ENCODE peak calls at places on chromosomes 2 and 18, in ten cellular contexts. One of them, this sample, is unnamed.

GRCh38 chr2:165376571-165376975 is 92.9 kb upstream of the CSRNP3 start:
- DNase-seq in IMR-90: no peak
- DNase-seq in NCI-H1092 treated with DMSO at 0.1 percent for 48 hours: no peak
- DNase-seq in NK-92 treated with Interleukin-12 subunit alpha and Interleukin-12 subunit beta, amount 100 ng/mL, for 24 hours: no peak
- DNase-seq in fibroblast of mammary gland: no peak
- DNase-seq in stimulated activated CD4-positive, alpha-beta T cell treated with anti-CD3 and anti-CD28 coated beads, Interleukin-4, amount 100 ng/mL, for 24 hours: no peak
- DNase-seq in activated CD4-positive, alpha-beta T cell treated with anti-CD3 and anti-CD28 coated beads for 36 hours: no peak
- DNase-seq in NCI-H1105: no peak
- DNase-seq in C1 segment of cervical spinal cord: no peak
- DNase-seq in amniotic stem cell: no peak
- DNase-seq in this sample: no peak

GRCh38 chr18:11671156-11671555 is 17.9 kb upstream of the GNAL start:
- DNase-seq in IMR-90: no peak
- DNase-seq in NCI-H1092 treated with DMSO at 0.1 percent for 48 hours: no peak
- DNase-seq in NK-92 treated with Interleukin-12 subunit alpha and Interleukin-12 subunit beta, amount 100 ng/mL, for 24 hours: no peak
- DNase-seq in fibroblast of mammary gland: no peak
- DNase-seq in stimulated activated CD4-positive, alpha-beta T cell treated with anti-CD3 and anti-CD28 coated beads, Interleukin-4, amount 100 ng/mL, for 24 hours: no peak
- DNase-seq in activated CD4-positive, alpha-beta T cell treated with anti-CD3 and anti-CD28 coated beads for 36 hours: no peak
- DNase-seq in NCI-H1105: no peak
- DNase-seq in C1 segment of cervical spinal cord: no peak
- DNase-seq in amniotic stem cell: no peak
- DNase-seq in this sample: no peak

GRCh38 chr18:23066060-23066459 is 69.2 kb upstream of the CABLES1 start:
- DNase-seq in IMR-90: peak
- DNase-seq in NCI-H1092 treated with DMSO at 0.1 percent for 48 hours: no peak
- DNase-seq in NK-92 treated with Interleukin-12 subunit alpha and Interleukin-12 subunit beta, amount 100 ng/mL, for 24 hours: no peak
- DNase-seq in fibroblast of mammary gland: peak
- DNase-seq in stimulated activated CD4-positive, alpha-beta T cell treated with anti-CD3 and anti-CD28 coated beads, Interleukin-4, amount 100 ng/mL, for 24 hours: no peak
- DNase-seq in activated CD4-positive, alpha-beta T cell treated with anti-CD3 and anti-CD28 coated beads for 36 hours: no peak
- DNase-seq in NCI-H1105: no peak
- DNase-seq in C1 segment of cervical spinal cord: no peak
- DNase-seq in amniotic stem cell: no peak
- DNase-seq in this sample: no peak

GRCh38 chr2:16240459-16240858 is 300.1 kb downstream of the MYCN start:
- DNase-seq in IMR-90: no peak
- DNase-seq in NCI-H1092 treated with DMSO at 0.1 percent for 48 hours: no peak
- DNase-seq in NK-92 treated with Interleukin-12 subunit alpha and Interleukin-12 subunit beta, amount 100 ng/mL, for 24 hours: no peak
- DNase-seq in fibroblast of mammary gland: no peak
- DNase-seq in stimulated activated CD4-positive, alpha-beta T cell treated with anti-CD3 and anti-CD28 coated beads, Interleukin-4, amount 100 ng/mL, for 24 hours: no peak
- DNase-seq in activated CD4-positive, alpha-beta T cell treated with anti-CD3 and anti-CD28 coated beads for 36 hours: no peak
- DNase-seq in NCI-H1105: no peak
- DNase-seq in C1 segment of cervical spinal cord: no peak
- DNase-seq in amniotic stem cell: no peak
- DNase-seq in this sample: no peak

GRCh38 chr2:205405752-205406151 is 276.5 kb upstream of the NRP2 start:
- DNase-seq in IMR-90: peak
- DNase-seq in NCI-H1092 treated with DMSO at 0.1 percent for 48 hours: no peak
- DNase-seq in NK-92 treated with Interleukin-12 subunit alpha and Interleukin-12 subunit beta, amount 100 ng/mL, for 24 hours: no peak
- DNase-seq in fibroblast of mammary gland: peak
- DNase-seq in stimulated activated CD4-positive, alpha-beta T cell treated with anti-CD3 and anti-CD28 coated beads, Interleukin-4, amount 100 ng/mL, for 24 hours: no peak
- DNase-seq in activated CD4-positive, alpha-beta T cell treated with anti-CD3 and anti-CD28 coated beads for 36 hours: no peak
- DNase-seq in NCI-H1105: no peak
- DNase-seq in C1 segment of cervical spinal cord: no peak
- DNase-seq in amniotic stem cell: peak
- DNase-seq in this sample: no peak

GRCh38 chr2:145752091-145752806 is 1232.3 kb upstream of the ZEB2 start:
- DNase-seq in IMR-90: peak
- DNase-seq in NCI-H1092 treated with DMSO at 0.1 percent for 48 hours: peak
- DNase-seq in NK-92 treated with Interleukin-12 subunit alpha and Interleukin-12 subunit beta, amount 100 ng/mL, for 24 hours: no peak
- DNase-seq in fibroblast of mammary gland: peak
- DNase-seq in stimulated activated CD4-positive, alpha-beta T cell treated with anti-CD3 and anti-CD28 coated beads, Interleukin-4, amount 100 ng/mL, for 24 hours: no peak
- DNase-seq in activated CD4-positive, alpha-beta T cell treated with anti-CD3 and anti-CD28 coated beads for 36 hours: no peak
- DNase-seq in NCI-H1105: peak
- DNase-seq in C1 segment of cervical spinal cord: no peak
- DNase-seq in amniotic stem cell: peak
- DNase-seq in this sample: peak

GRCh38 chr2:240024766-240025165 is 376 bp downstream of the NDUFA10 start:
- DNase-seq in IMR-90: no peak
- DNase-seq in NCI-H1092 treated with DMSO at 0.1 percent for 48 hours: no peak
- DNase-seq in NK-92 treated with Interleukin-12 subunit alpha and Interleukin-12 subunit beta, amount 100 ng/mL, for 24 hours: no peak
- DNase-seq in fibroblast of mammary gland: peak
- DNase-seq in stimulated activated CD4-positive, alpha-beta T cell treated with anti-CD3 and anti-CD28 coated beads, Interleukin-4, amount 100 ng/mL, for 24 hours: peak
- DNase-seq in activated CD4-positive, alpha-beta T cell treated with anti-CD3 and anti-CD28 coated beads for 36 hours: peak
- DNase-seq in NCI-H1105: no peak
- DNase-seq in C1 segment of cervical spinal cord: peak
- DNase-seq in amniotic stem cell: no peak
- DNase-seq in this sample: no peak

GRCh38 chr2:180743412-180743811 is 237.0 kb upstream of the UBE2E3 start:
- DNase-seq in IMR-90: no peak
- DNase-seq in NCI-H1092 treated with DMSO at 0.1 percent for 48 hours: no peak
- DNase-seq in NK-92 treated with Interleukin-12 subunit alpha and Interleukin-12 subunit beta, amount 100 ng/mL, for 24 hours: no peak
- DNase-seq in fibroblast of mammary gland: no peak
- DNase-seq in stimulated activated CD4-positive, alpha-beta T cell treated with anti-CD3 and anti-CD28 coated beads, Interleukin-4, amount 100 ng/mL, for 24 hours: no peak
- DNase-seq in activated CD4-positive, alpha-beta T cell treated with anti-CD3 and anti-CD28 coated beads for 36 hours: no peak
- DNase-seq in NCI-H1105: no peak
- DNase-seq in C1 segment of cervical spinal cord: no peak
- DNase-seq in amniotic stem cell: no peak
- DNase-seq in this sample: no peak

GRCh38 chr2:96934096-96934495 is 52.3 kb downstream of the FAM178B start:
- DNase-seq in IMR-90: no peak
- DNase-seq in NCI-H1092 treated with DMSO at 0.1 percent for 48 hours: no peak
- DNase-seq in NK-92 treated with Interleukin-12 subunit alpha and Interleukin-12 subunit beta, amount 100 ng/mL, for 24 hours: no peak
- DNase-seq in fibroblast of mammary gland: no peak
- DNase-seq in stimulated activated CD4-positive, alpha-beta T cell treated with anti-CD3 and anti-CD28 coated beads, Interleukin-4, amount 100 ng/mL, for 24 hours: no peak
- DNase-seq in activated CD4-positive, alpha-beta T cell treated with anti-CD3 and anti-CD28 coated beads for 36 hours: no peak
- DNase-seq in NCI-H1105: no peak
- DNase-seq in C1 segment of cervical spinal cord: no peak
- DNase-seq in amniotic stem cell: no peak
- DNase-seq in this sample: no peak

GRCh38 chr18:48358868-48359267 is 50.3 kb downstream of the ZBTB7C start:
- DNase-seq in IMR-90: no peak
- DNase-seq in NCI-H1092 treated with DMSO at 0.1 percent for 48 hours: no peak
- DNase-seq in NK-92 treated with Interleukin-12 subunit alpha and Interleukin-12 subunit beta, amount 100 ng/mL, for 24 hours: no peak
- DNase-seq in fibroblast of mammary gland: no peak
- DNase-seq in stimulated activated CD4-positive, alpha-beta T cell treated with anti-CD3 and anti-CD28 coated beads, Interleukin-4, amount 100 ng/mL, for 24 hours: no peak
- DNase-seq in activated CD4-positive, alpha-beta T cell treated with anti-CD3 and anti-CD28 coated beads for 36 hours: no peak
- DNase-seq in NCI-H1105: no peak
- DNase-seq in C1 segment of cervical spinal cord: no peak
- DNase-seq in amniotic stem cell: no peak
- DNase-seq in this sample: peak

GRCh38 chr2:62293490-62294212 is 97.7 kb downstream of the B3GNT2 start:
- DNase-seq in IMR-90: no peak
- DNase-seq in NCI-H1092 treated with DMSO at 0.1 percent for 48 hours: peak
- DNase-seq in NK-92 treated with Interleukin-12 subunit alpha and Interleukin-12 subunit beta, amount 100 ng/mL, for 24 hours: no peak
- DNase-seq in fibroblast of mammary gland: peak
- DNase-seq in stimulated activated CD4-positive, alpha-beta T cell treated with anti-CD3 and anti-CD28 coated beads, Interleukin-4, amount 100 ng/mL, for 24 hours: no peak
- DNase-seq in activated CD4-positive, alpha-beta T cell treated with anti-CD3 and anti-CD28 coated beads for 36 hours: no peak
- DNase-seq in NCI-H1105: peak
- DNase-seq in C1 segment of cervical spinal cord: peak
- DNase-seq in amniotic stem cell: no peak
- DNase-seq in this sample: no peak

GRCh38 chr2:185628985-185629384 is 109.6 kb upstream of the FSIP2 start:
- DNase-seq in IMR-90: no peak
- DNase-seq in NCI-H1092 treated with DMSO at 0.1 percent for 48 hours: no peak
- DNase-seq in NK-92 treated with Interleukin-12 subunit alpha and Interleukin-12 subunit beta, amount 100 ng/mL, for 24 hours: no peak
- DNase-seq in fibroblast of mammary gland: peak
- DNase-seq in stimulated activated CD4-positive, alpha-beta T cell treated with anti-CD3 and anti-CD28 coated beads, Interleukin-4, amount 100 ng/mL, for 24 hours: no peak
- DNase-seq in activated CD4-positive, alpha-beta T cell treated with anti-CD3 and anti-CD28 coated beads for 36 hours: peak
- DNase-seq in NCI-H1105: no peak
- DNase-seq in C1 segment of cervical spinal cord: no peak
- DNase-seq in amniotic stem cell: no peak
- DNase-seq in this sample: no peak

GRCh38 chr2:72023678-72024390 is 123.8 kb downstream of the CYP26B1 start:
- DNase-seq in IMR-90: no peak
- DNase-seq in NCI-H1092 treated with DMSO at 0.1 percent for 48 hours: no peak
- DNase-seq in NK-92 treated with Interleukin-12 subunit alpha and Interleukin-12 subunit beta, amount 100 ng/mL, for 24 hours: no peak
- DNase-seq in fibroblast of mammary gland: no peak
- DNase-seq in stimulated activated CD4-positive, alpha-beta T cell treated with anti-CD3 and anti-CD28 coated beads, Interleukin-4, amount 100 ng/mL, for 24 hours: no peak
- DNase-seq in activated CD4-positive, alpha-beta T cell treated with anti-CD3 and anti-CD28 coated beads for 36 hours: no peak
- DNase-seq in NCI-H1105: no peak
- DNase-seq in C1 segment of cervical spinal cord: no peak
- DNase-seq in amniotic stem cell: no peak
- DNase-seq in this sample: no peak

GRCh38 chr2:60488291-60488690 is 65.2 kb downstream of the BCL11A start:
- DNase-seq in IMR-90: no peak
- DNase-seq in NCI-H1092 treated with DMSO at 0.1 percent for 48 hours: no peak
- DNase-seq in NK-92 treated with Interleukin-12 subunit alpha and Interleukin-12 subunit beta, amount 100 ng/mL, for 24 hours: no peak
- DNase-seq in fibroblast of mammary gland: no peak
- DNase-seq in stimulated activated CD4-positive, alpha-beta T cell treated with anti-CD3 and anti-CD28 coated beads, Interleukin-4, amount 100 ng/mL, for 24 hours: no peak
- DNase-seq in activated CD4-positive, alpha-beta T cell treated with anti-CD3 and anti-CD28 coated beads for 36 hours: no peak
- DNase-seq in NCI-H1105: no peak
- DNase-seq in C1 segment of cervical spinal cord: no peak
- DNase-seq in amniotic stem cell: no peak
- DNase-seq in this sample: no peak

GRCh38 chr2:183038341-183039300 is at the start of gene NCKAP1:
- DNase-seq in IMR-90: peak
- DNase-seq in NCI-H1092 treated with DMSO at 0.1 percent for 48 hours: peak
- DNase-seq in NK-92 treated with Interleukin-12 subunit alpha and Interleukin-12 subunit beta, amount 100 ng/mL, for 24 hours: no peak
- DNase-seq in fibroblast of mammary gland: peak
- DNase-seq in stimulated activated CD4-positive, alpha-beta T cell treated with anti-CD3 and anti-CD28 coated beads, Interleukin-4, amount 100 ng/mL, for 24 hours: peak
- DNase-seq in activated CD4-positive, alpha-beta T cell treated with anti-CD3 and anti-CD28 coated beads for 36 hours: peak
- DNase-seq in NCI-H1105: peak
- DNase-seq in C1 segment of cervical spinal cord: peak
- DNase-seq in amniotic stem cell: peak
- DNase-seq in this sample: no peak

GRCh38 chr2:46954951-46955571 is 39.5 kb upstream of the MCFD2 start:
- DNase-seq in IMR-90: peak
- DNase-seq in NCI-H1092 treated with DMSO at 0.1 percent for 48 hours: no peak
- DNase-seq in NK-92 treated with Interleukin-12 subunit alpha and Interleukin-12 subunit beta, amount 100 ng/mL, for 24 hours: no peak
- DNase-seq in fibroblast of mammary gland: peak
- DNase-seq in stimulated activated CD4-positive, alpha-beta T cell treated with anti-CD3 and anti-CD28 coated beads, Interleukin-4, amount 100 ng/mL, for 24 hours: no peak
- DNase-seq in activated CD4-positive, alpha-beta T cell treated with anti-CD3 and anti-CD28 coated beads for 36 hours: no peak
- DNase-seq in NCI-H1105: no peak
- DNase-seq in C1 segment of cervical spinal cord: no peak
- DNase-seq in amniotic stem cell: peak
- DNase-seq in this sample: no peak

GRCh38 chr18:34976899-34977786 is 64.1 kb upstream of the MAPRE2 start:
- DNase-seq in IMR-90: peak
- DNase-seq in NCI-H1092 treated with DMSO at 0.1 percent for 48 hours: peak
- DNase-seq in NK-92 treated with Interleukin-12 subunit alpha and Interleukin-12 subunit beta, amount 100 ng/mL, for 24 hours: no peak
- DNase-seq in fibroblast of mammary gland: peak
- DNase-seq in stimulated activated CD4-positive, alpha-beta T cell treated with anti-CD3 and anti-CD28 coated beads, Interleukin-4, amount 100 ng/mL, for 24 hours: peak
- DNase-seq in activated CD4-positive, alpha-beta T cell treated with anti-CD3 and anti-CD28 coated beads for 36 hours: peak
- DNase-seq in NCI-H1105: peak
- DNase-seq in C1 segment of cervical spinal cord: peak
- DNase-seq in amniotic stem cell: no peak
- DNase-seq in this sample: peak

GRCh38 chr2:24621779-24622538 is 130.9 kb downstream of the NCOA1 start:
- DNase-seq in IMR-90: no peak
- DNase-seq in NCI-H1092 treated with DMSO at 0.1 percent for 48 hours: no peak
- DNase-seq in NK-92 treated with Interleukin-12 subunit alpha and Interleukin-12 subunit beta, amount 100 ng/mL, for 24 hours: no peak
- DNase-seq in fibroblast of mammary gland: no peak
- DNase-seq in stimulated activated CD4-positive, alpha-beta T cell treated with anti-CD3 and anti-CD28 coated beads, Interleukin-4, amount 100 ng/mL, for 24 hours: no peak
- DNase-seq in activated CD4-positive, alpha-beta T cell treated with anti-CD3 and anti-CD28 coated beads for 36 hours: no peak
- DNase-seq in NCI-H1105: no peak
- DNase-seq in C1 segment of cervical spinal cord: no peak
- DNase-seq in amniotic stem cell: no peak
- DNase-seq in this sample: no peak

GRCh38 chr2:127644661-127645394 is 1.1 kb upstream of the GPR17 start:
- DNase-seq in IMR-90: no peak
- DNase-seq in NCI-H1092 treated with DMSO at 0.1 percent for 48 hours: no peak
- DNase-seq in NK-92 treated with Interleukin-12 subunit alpha and Interleukin-12 subunit beta, amount 100 ng/mL, for 24 hours: no peak
- DNase-seq in fibroblast of mammary gland: no peak
- DNase-seq in stimulated activated CD4-positive, alpha-beta T cell treated with anti-CD3 and anti-CD28 coated beads, Interleukin-4, amount 100 ng/mL, for 24 hours: no peak
- DNase-seq in activated CD4-positive, alpha-beta T cell treated with anti-CD3 and anti-CD28 coated beads for 36 hours: no peak
- DNase-seq in NCI-H1105: no peak
- DNase-seq in C1 segment of cervical spinal cord: no peak
- DNase-seq in amniotic stem cell: no peak
- DNase-seq in this sample: no peak

GRCh38 chr18:76823166-76823539 is 796 bp downstream of the ZNF236 start:
- DNase-seq in IMR-90: no peak
- DNase-seq in NCI-H1092 treated with DMSO at 0.1 percent for 48 hours: no peak
- DNase-seq in NK-92 treated with Interleukin-12 subunit alpha and Interleukin-12 subunit beta, amount 100 ng/mL, for 24 hours: no peak
- DNase-seq in fibroblast of mammary gland: no peak
- DNase-seq in stimulated activated CD4-positive, alpha-beta T cell treated with anti-CD3 and anti-CD28 coated beads, Interleukin-4, amount 100 ng/mL, for 24 hours: no peak
- DNase-seq in activated CD4-positive, alpha-beta T cell treated with anti-CD3 and anti-CD28 coated beads for 36 hours: no peak
- DNase-seq in NCI-H1105: no peak
- DNase-seq in C1 segment of cervical spinal cord: no peak
- DNase-seq in amniotic stem cell: no peak
- DNase-seq in this sample: no peak

GRCh38 chr2:11303290-11304013 is 41.0 kb downstream of the ROCK2 start:
- DNase-seq in IMR-90: no peak
- DNase-seq in NCI-H1092 treated with DMSO at 0.1 percent for 48 hours: no peak
- DNase-seq in NK-92 treated with Interleukin-12 subunit alpha and Interleukin-12 subunit beta, amount 100 ng/mL, for 24 hours: no peak
- DNase-seq in fibroblast of mammary gland: no peak
- DNase-seq in stimulated activated CD4-positive, alpha-beta T cell treated with anti-CD3 and anti-CD28 coated beads, Interleukin-4, amount 100 ng/mL, for 24 hours: no peak
- DNase-seq in activated CD4-positive, alpha-beta T cell treated with anti-CD3 and anti-CD28 coated beads for 36 hours: no peak
- DNase-seq in NCI-H1105: no peak
- DNase-seq in C1 segment of cervical spinal cord: no peak
- DNase-seq in amniotic stem cell: no peak
- DNase-seq in this sample: no peak